ENCODE peak calls at places on chromosome 2, in six cellular contexts. A is GM12878, L is upper lobe of left lung, D is HCT116, O is HepG2, U is K562. N is an unnamed sample.

GRCh38 chr2:26848336-26849055 is 564 bp downstream of the DPYSL5 start:
- ATAC-seq in O (peak; percentile 76), U (peak; percentile 21), D (peak; percentile 24), A (no peak), L (peak; percentile 44), N (no peak)

GRCh38 chr2:190815223-190815622 is 65.4 kb upstream of the GLS start:
- ATAC-seq in D (no peak), O (no peak), L (no peak), U (no peak), A (no peak), N (no peak)

GRCh38 chr2:20074001-20074648 is 22.7 kb upstream of the LAPTM4A start:
- ATAC-seq in D (no peak), L (no peak), U (no peak), A (no peak), O (no peak), N (no peak)

GRCh38 chr2:43146083-43146482 is 80.3 kb downstream of the ZFP36L2 start:
- ATAC-seq in L (no peak), U (no peak), D (no peak), O (no peak), A (no peak), N (no peak)

GRCh38 chr2:169748316-169748715 is 14.7 kb downstream of the KLHL23 start:
- ATAC-seq in A (no peak), O (no peak), U (no peak), D (no peak), L (no peak), N (no peak)

GRCh38 chr2:26887142-26887541 is 39.2 kb downstream of the DPYSL5 start:
- ATAC-seq in D (no peak), A (peak; percentile 76), L (peak; percentile 53), O (no peak), U (no peak), N (no peak)

GRCh38 chr2:154195644-154196221 is 324.0 kb downstream of the GALNT13 start:
- ATAC-seq in L (no peak), D (no peak), U (no peak), A (peak; percentile 31), O (peak; percentile 56), N (no peak)

GRCh38 chr2:73828389-73828817 is 358 bp upstream of the STAMBP start:
- ATAC-seq in O (no peak), U (no peak), A (no peak), D (no peak), L (no peak), N (no peak)

GRCh38 chr2:220152281-220152680 is 524.9 kb downstream of the SLC4A3 start:
- ATAC-seq in L (no peak), O (no peak), D (no peak), U (no peak), A (no peak), N (no peak)

GRCh38 chr2:61853848-61854434 is at the start of gene FAM161A:
- ATAC-seq in O (peak; percentile 87), U (peak; percentile 92), D (peak; percentile 86), L (peak; percentile 96), A (peak; percentile 91), N (peak; percentile 95)
- TF ChIP-seq POLR2A in O (no peak), U (no peak), D (no peak), L (peak; percentile 17), A (peak; percentile 69), N (no peak)

GRCh38 chr2:173523497-173523896 is 168.8 kb downstream of the CDCA7 start:
- ATAC-seq in L (peak; percentile 81), D (no peak), U (no peak), A (no peak), O (no peak), N (peak; percentile 55)

GRCh38 chr2:173521450-173522192 is 166.9 kb downstream of the CDCA7 start:
- ATAC-seq in U (no peak), D (peak; percentile 76), O (no peak), A (no peak), L (no peak), N (no peak)

GRCh38 chr2:173524257-173524951 is 169.7 kb downstream of the CDCA7 start:
- ATAC-seq in L (peak; percentile 83), O (no peak), A (no peak), U (no peak), D (no peak), N (peak; percentile 53)

GRCh38 chr2:173522356-173522755 is 167.7 kb downstream of the CDCA7 start:
- ATAC-seq in A (no peak), L (no peak), D (no peak), O (no peak), U (no peak), N (no peak)

GRCh38 chr2:173520918-173521317 is 166.2 kb downstream of the CDCA7 start:
- ATAC-seq in U (no peak), D (no peak), L (no peak), A (no peak), O (no peak), N (no peak)
- TF ChIP-seq POLR2AphosphoS5 in U (no peak), D (no peak), L (no peak), A (no peak), O (no peak), N (no peak)

DNA sequence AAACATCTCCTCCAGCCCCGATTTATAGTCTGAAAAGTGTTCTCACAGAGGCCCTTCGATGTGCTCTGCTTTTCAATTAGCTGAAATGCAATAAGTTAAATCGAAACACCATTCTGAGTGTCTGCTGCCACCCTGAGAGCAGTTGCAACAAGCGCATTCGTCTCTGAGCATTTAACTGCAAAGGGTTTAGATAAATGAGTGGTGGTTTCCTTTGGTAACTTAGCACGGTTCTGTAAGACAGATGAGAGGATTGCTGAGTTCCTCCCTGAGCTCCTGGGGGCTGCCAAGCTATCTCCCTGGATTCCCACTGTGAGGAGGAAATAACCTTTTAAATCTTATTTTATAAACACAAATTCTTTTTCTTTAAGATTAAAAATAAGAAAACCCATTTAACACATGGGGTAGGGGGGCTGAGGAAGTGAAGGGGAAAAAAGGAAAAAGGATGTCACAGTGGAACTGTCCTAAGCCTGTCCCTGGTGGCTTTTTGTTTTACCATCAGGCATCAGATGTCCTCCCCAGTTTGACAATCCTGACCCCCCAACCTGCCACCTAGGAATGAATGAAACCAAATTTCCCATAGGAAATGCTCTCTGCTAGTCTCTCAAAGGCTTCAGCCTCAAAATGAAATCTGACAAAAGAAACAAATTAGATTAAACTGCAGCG is 56.4 kb upstream of the CREB1 start:
- ATAC-seq in O (peak; percentile 73), U (peak; percentile 84), A (peak; percentile 84), L (peak; percentile 82), D (peak; percentile 47), N (peak; percentile 65)
- TF ChIP-seq CTCF in O (peak; percentile 58), U (peak; percentile 50), A (peak; percentile 84), L (peak; percentile 41), D (peak; percentile 50), N (peak; percentile 65)

GRCh38 chr2:118123561-118124232 is 35.4 kb downstream of the INSIG2 start:
- ATAC-seq in L (peak; percentile 86), D (peak; percentile 94), A (peak; percentile 14), U (no peak), O (peak; percentile 6), N (peak; percentile 81)
- TF ChIP-seq POLR2A in L (no peak), D (no peak), A (no peak), U (no peak), O (no peak), N (no peak)

N was measured in gastroesophageal sphincter.